ENCODE peak calls at places on chromosome 20, in ten cellular contexts. One of them, this sample, is unnamed.
A peak's percentile ranks its signal among the peaks of the same experiment; 100 is the strongest.

GRCh38 chr20:991850-992249 is 10.3 kb downstream of the RSPO4 start:
- DNase-seq in CD8-positive, alpha-beta T cell: no peak
- DNase-seq in cardiac fibroblast: no peak
- DNase-seq in GM20000: no peak
- DNase-seq in epithelial cell of esophagus: no peak
- DNase-seq in nephron progenitor cell: no peak
- DNase-seq in GM12864: no peak
- DNase-seq in GM12865: peak; percentile 23
- DNase-seq in tibial nerve: no peak
- DNase-seq in RWPE1: no peak
- DNase-seq in this sample: no peak

GRCh38 chr20:58621906-58622548 is 29.1 kb upstream of the STX16 start:
- DNase-seq in CD8-positive, alpha-beta T cell: no peak
- DNase-seq in cardiac fibroblast: no peak
- DNase-seq in GM20000: no peak
- DNase-seq in epithelial cell of esophagus: no peak
- DNase-seq in nephron progenitor cell: no peak
- DNase-seq in GM12864: no peak
- DNase-seq in GM12865: no peak
- DNase-seq in tibial nerve: no peak
- DNase-seq in RWPE1: no peak
- DNase-seq in this sample: no peak

GRCh38 chr20:59812286-59813125 is 120.9 kb downstream of the SYCP2 start:
- DNase-seq in CD8-positive, alpha-beta T cell: no peak
- DNase-seq in cardiac fibroblast: no peak
- DNase-seq in GM20000: no peak
- DNase-seq in epithelial cell of esophagus: no peak
- DNase-seq in nephron progenitor cell: no peak
- DNase-seq in GM12864: no peak
- DNase-seq in GM12865: no peak
- DNase-seq in tibial nerve: no peak
- DNase-seq in RWPE1: no peak
- DNase-seq in this sample: no peak

GRCh38 chr20:5211803-5212714 is 85.3 kb downstream of the CDS2 start:
- DNase-seq in CD8-positive, alpha-beta T cell: no peak
- DNase-seq in cardiac fibroblast: no peak
- DNase-seq in GM20000: no peak
- DNase-seq in epithelial cell of esophagus: no peak
- DNase-seq in nephron progenitor cell: no peak
- DNase-seq in GM12864: no peak
- DNase-seq in GM12865: no peak
- DNase-seq in tibial nerve: no peak
- DNase-seq in RWPE1: no peak
- DNase-seq in this sample: no peak

GRCh38 chr20:4569092-4569491 is 152.6 kb upstream of the PRND start:
- DNase-seq in CD8-positive, alpha-beta T cell: no peak
- DNase-seq in cardiac fibroblast: no peak
- DNase-seq in GM20000: no peak
- DNase-seq in epithelial cell of esophagus: no peak
- DNase-seq in nephron progenitor cell: peak; percentile 9
- DNase-seq in GM12864: no peak
- DNase-seq in GM12865: no peak
- DNase-seq in tibial nerve: no peak
- DNase-seq in RWPE1: no peak
- DNase-seq in this sample: no peak

GRCh38 chr20:62824476-62825287 is 7.8 kb downstream of the COL9A3 start:
- DNase-seq in CD8-positive, alpha-beta T cell: peak; percentile 36
- DNase-seq in cardiac fibroblast: peak; percentile 70
- DNase-seq in GM20000: no peak
- DNase-seq in epithelial cell of esophagus: peak; percentile 45
- DNase-seq in nephron progenitor cell: peak; percentile 72
- DNase-seq in GM12864: no peak
- DNase-seq in GM12865: peak; percentile 59
- DNase-seq in tibial nerve: no peak
- DNase-seq in RWPE1: no peak
- DNase-seq in this sample: no peak

GRCh38 chr20:29689411-29690225 is 1567.8 kb upstream of the DEFB115 start:
- DNase-seq in CD8-positive, alpha-beta T cell: peak; percentile 39
- DNase-seq in cardiac fibroblast: no peak
- DNase-seq in GM20000: no peak
- DNase-seq in epithelial cell of esophagus: no peak
- DNase-seq in nephron progenitor cell: no peak
- DNase-seq in GM12864: no peak
- DNase-seq in GM12865: no peak
- DNase-seq in tibial nerve: no peak
- DNase-seq in RWPE1: no peak
- DNase-seq in this sample: no peak

GRCh38 chr20:50592282-50593004 is 82.3 kb downstream of the PTPN1 start:
- DNase-seq in CD8-positive, alpha-beta T cell: no peak
- DNase-seq in cardiac fibroblast: no peak
- DNase-seq in GM20000: no peak
- DNase-seq in epithelial cell of esophagus: no peak
- DNase-seq in nephron progenitor cell: no peak
- DNase-seq in GM12864: no peak
- DNase-seq in GM12865: no peak
- DNase-seq in tibial nerve: no peak
- DNase-seq in RWPE1: no peak
- DNase-seq in this sample: no peak

GRCh38 chr20:61370841-61371303 is 118.8 kb downstream of the CDH4 start:
- DNase-seq in CD8-positive, alpha-beta T cell: no peak
- DNase-seq in cardiac fibroblast: no peak
- DNase-seq in GM20000: no peak
- DNase-seq in epithelial cell of esophagus: no peak
- DNase-seq in nephron progenitor cell: no peak
- DNase-seq in GM12864: no peak
- DNase-seq in GM12865: no peak
- DNase-seq in tibial nerve: no peak
- DNase-seq in RWPE1: no peak
- DNase-seq in this sample: no peak

GRCh38 chr20:48606117-48606840 is 221.5 kb downstream of the PREX1 start:
- DNase-seq in CD8-positive, alpha-beta T cell: no peak
- DNase-seq in cardiac fibroblast: no peak
- DNase-seq in GM20000: no peak
- DNase-seq in epithelial cell of esophagus: no peak
- DNase-seq in nephron progenitor cell: no peak
- DNase-seq in GM12864: no peak
- DNase-seq in GM12865: no peak
- DNase-seq in tibial nerve: no peak
- DNase-seq in RWPE1: no peak
- DNase-seq in this sample: no peak

GRCh38 chr20:48604936-48605335 is 222.9 kb downstream of the PREX1 start:
- DNase-seq in CD8-positive, alpha-beta T cell: no peak
- DNase-seq in cardiac fibroblast: no peak
- DNase-seq in GM20000: no peak
- DNase-seq in epithelial cell of esophagus: no peak
- DNase-seq in nephron progenitor cell: no peak
- DNase-seq in GM12864: no peak
- DNase-seq in GM12865: no peak
- DNase-seq in tibial nerve: no peak
- DNase-seq in RWPE1: no peak
- DNase-seq in this sample: no peak

GRCh38 chr20:48605364-48606116 is 222.3 kb downstream of the PREX1 start:
- DNase-seq in CD8-positive, alpha-beta T cell: no peak
- DNase-seq in cardiac fibroblast: no peak
- DNase-seq in GM20000: no peak
- DNase-seq in epithelial cell of esophagus: no peak
- DNase-seq in nephron progenitor cell: no peak
- DNase-seq in GM12864: no peak
- DNase-seq in GM12865: no peak
- DNase-seq in tibial nerve: no peak
- DNase-seq in RWPE1: no peak
- DNase-seq in this sample: no peak

GRCh38 chr20:48607544-48607865 is 220.3 kb downstream of the PREX1 start:
- DNase-seq in CD8-positive, alpha-beta T cell: no peak
- DNase-seq in cardiac fibroblast: no peak
- DNase-seq in GM20000: no peak
- DNase-seq in epithelial cell of esophagus: no peak
- DNase-seq in nephron progenitor cell: no peak
- DNase-seq in GM12864: no peak
- DNase-seq in GM12865: no peak
- DNase-seq in tibial nerve: no peak
- DNase-seq in RWPE1: no peak
- DNase-seq in this sample: no peak

GRCh38 chr20:48606841-48607543 is 220.8 kb downstream of the PREX1 start:
- DNase-seq in CD8-positive, alpha-beta T cell: no peak
- DNase-seq in cardiac fibroblast: no peak
- DNase-seq in GM20000: no peak
- DNase-seq in epithelial cell of esophagus: no peak
- DNase-seq in nephron progenitor cell: no peak
- DNase-seq in GM12864: no peak
- DNase-seq in GM12865: no peak
- DNase-seq in tibial nerve: peak; percentile 3
- DNase-seq in RWPE1: no peak
- DNase-seq in this sample: no peak
- TF ChIP-seq CTCF in CD8-positive, alpha-beta T cell: no peak
- TF ChIP-seq CTCF in cardiac fibroblast: no peak
- TF ChIP-seq CTCF in GM20000: no peak
- TF ChIP-seq CTCF in epithelial cell of esophagus: no peak
- TF ChIP-seq CTCF in nephron progenitor cell: no peak
- TF ChIP-seq CTCF in GM12864: no peak
- TF ChIP-seq CTCF in GM12865: no peak
- TF ChIP-seq CTCF in tibial nerve: no peak
- TF ChIP-seq CTCF in RWPE1: no peak
- TF ChIP-seq CTCF in this sample: no peak

GRCh38 chr20:41245086-41245707 is 72.3 kb downstream of the ZHX3 start:
- DNase-seq in CD8-positive, alpha-beta T cell: no peak
- DNase-seq in cardiac fibroblast: peak; percentile 65
- DNase-seq in GM20000: no peak
- DNase-seq in epithelial cell of esophagus: peak; percentile 33
- DNase-seq in nephron progenitor cell: no peak
- DNase-seq in GM12864: no peak
- DNase-seq in GM12865: peak; percentile 4
- DNase-seq in tibial nerve: no peak
- DNase-seq in RWPE1: no peak
- DNase-seq in this sample: peak; percentile 31
- TF ChIP-seq CTCF in CD8-positive, alpha-beta T cell: no peak
- TF ChIP-seq CTCF in cardiac fibroblast: peak; percentile 15
- TF ChIP-seq CTCF in GM20000: no peak
- TF ChIP-seq CTCF in epithelial cell of esophagus: peak; percentile 27
- TF ChIP-seq CTCF in nephron progenitor cell: no peak
- TF ChIP-seq CTCF in GM12864: no peak
- TF ChIP-seq CTCF in GM12865: no peak
- TF ChIP-seq CTCF in tibial nerve: peak; percentile 23
- TF ChIP-seq CTCF in RWPE1: no peak
- TF ChIP-seq CTCF in this sample: no peak

DNA sequence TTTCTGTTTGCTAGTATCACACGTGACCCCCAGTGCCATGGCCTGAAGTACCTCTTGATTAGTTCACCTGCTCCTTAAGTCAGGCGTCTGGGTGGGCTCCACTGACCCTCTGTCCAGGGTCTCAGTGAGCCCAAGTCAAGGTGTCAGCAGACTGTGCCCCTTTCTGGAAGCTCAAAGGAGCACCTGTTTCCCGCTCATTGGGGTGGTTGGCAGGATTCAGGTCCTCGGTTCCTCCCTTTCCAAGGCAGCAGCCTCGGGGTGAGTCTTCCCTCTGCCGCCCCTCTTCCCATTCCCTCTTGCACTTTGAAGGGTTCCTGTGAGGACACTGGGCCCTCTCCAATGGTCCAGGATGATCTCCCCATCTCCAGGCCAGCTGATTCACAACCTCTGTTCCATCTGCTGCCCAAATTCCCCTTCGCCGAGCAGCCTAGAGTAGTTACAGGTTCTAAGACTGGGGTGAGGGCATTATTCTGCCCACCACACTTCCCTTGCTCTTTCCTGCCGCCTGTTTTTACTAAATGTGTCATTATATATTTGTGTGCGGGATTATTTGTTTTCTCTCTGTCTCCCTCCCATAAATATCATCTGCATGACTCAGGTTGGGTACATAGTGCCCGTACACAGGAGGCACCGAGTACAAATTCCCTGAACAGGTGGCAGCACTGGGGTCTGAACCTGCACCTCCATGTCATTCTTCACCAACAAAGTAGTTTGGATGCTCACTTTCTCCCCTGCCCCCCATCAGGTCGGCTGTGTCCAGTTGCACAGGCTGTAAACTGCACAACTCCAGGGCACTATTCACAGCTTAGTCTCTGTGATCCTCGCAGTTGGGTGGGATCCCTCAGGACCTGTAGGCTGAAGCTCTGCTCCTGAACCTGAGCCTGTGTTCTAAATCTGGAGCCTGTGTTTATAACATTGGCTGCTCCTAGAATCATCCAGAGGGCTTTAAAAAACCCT is 58.5 kb downstream of the RBM38 start:
- DNase-seq in CD8-positive, alpha-beta T cell: no peak
- DNase-seq in cardiac fibroblast: no peak
- DNase-seq in GM20000: no peak
- DNase-seq in epithelial cell of esophagus: no peak
- DNase-seq in nephron progenitor cell: no peak
- DNase-seq in GM12864: no peak
- DNase-seq in GM12865: no peak
- DNase-seq in tibial nerve: no peak
- DNase-seq in RWPE1: no peak
- DNase-seq in this sample: no peak
- TF ChIP-seq CTCF in CD8-positive, alpha-beta T cell: no peak
- TF ChIP-seq CTCF in cardiac fibroblast: no peak
- TF ChIP-seq CTCF in GM20000: no peak
- TF ChIP-seq CTCF in epithelial cell of esophagus: no peak
- TF ChIP-seq CTCF in nephron progenitor cell: no peak
- TF ChIP-seq CTCF in GM12864: no peak
- TF ChIP-seq CTCF in GM12865: no peak
- TF ChIP-seq CTCF in tibial nerve: no peak
- TF ChIP-seq CTCF in RWPE1: no peak
- TF ChIP-seq CTCF in this sample: no peak

GRCh38 chr20:53655909-53656652 is 62.4 kb upstream of the ZNF217 start:
- DNase-seq in CD8-positive, alpha-beta T cell: no peak
- DNase-seq in cardiac fibroblast: peak; percentile 35
- DNase-seq in GM20000: no peak
- DNase-seq in epithelial cell of esophagus: peak; percentile 38
- DNase-seq in nephron progenitor cell: no peak
- DNase-seq in GM12864: no peak
- DNase-seq in GM12865: peak; percentile 74
- DNase-seq in tibial nerve: no peak
- DNase-seq in RWPE1: no peak
- DNase-seq in this sample: no peak

GRCh38 chr20:53656653-53657288 is 63.1 kb upstream of the ZNF217 start:
- DNase-seq in CD8-positive, alpha-beta T cell: no peak
- DNase-seq in cardiac fibroblast: peak; percentile 71
- DNase-seq in GM20000: no peak
- DNase-seq in epithelial cell of esophagus: peak; percentile 46
- DNase-seq in nephron progenitor cell: no peak
- DNase-seq in GM12864: no peak
- DNase-seq in GM12865: peak; percentile 36
- DNase-seq in tibial nerve: no peak
- DNase-seq in RWPE1: no peak
- DNase-seq in this sample: peak; percentile 67

GRCh38 chr20:53654932-53655674 is 61.5 kb upstream of the ZNF217 start:
- DNase-seq in CD8-positive, alpha-beta T cell: no peak
- DNase-seq in cardiac fibroblast: peak; percentile 20
- DNase-seq in GM20000: no peak
- DNase-seq in epithelial cell of esophagus: no peak
- DNase-seq in nephron progenitor cell: no peak
- DNase-seq in GM12864: no peak
- DNase-seq in GM12865: peak; percentile 62
- DNase-seq in tibial nerve: no peak
- DNase-seq in RWPE1: no peak
- DNase-seq in this sample: no peak

GRCh38 chr20:53652859-53653520 is 59.4 kb upstream of the ZNF217 start:
- DNase-seq in CD8-positive, alpha-beta T cell: no peak
- DNase-seq in cardiac fibroblast: peak; percentile 38
- DNase-seq in GM20000: no peak
- DNase-seq in epithelial cell of esophagus: no peak
- DNase-seq in nephron progenitor cell: no peak
- DNase-seq in GM12864: no peak
- DNase-seq in GM12865: peak; percentile 67
- DNase-seq in tibial nerve: no peak
- DNase-seq in RWPE1: no peak
- DNase-seq in this sample: no peak

GRCh38 chr20:53652090-53652858 is 58.6 kb upstream of the ZNF217 start:
- DNase-seq in CD8-positive, alpha-beta T cell: no peak
- DNase-seq in cardiac fibroblast: peak; percentile 32
- DNase-seq in GM20000: peak; percentile 62
- DNase-seq in epithelial cell of esophagus: no peak
- DNase-seq in nephron progenitor cell: no peak
- DNase-seq in GM12864: peak; percentile 84
- DNase-seq in GM12865: peak; percentile 91
- DNase-seq in tibial nerve: no peak
- DNase-seq in RWPE1: no peak
- DNase-seq in this sample: no peak
- TF ChIP-seq CTCF in CD8-positive, alpha-beta T cell: no peak
- TF ChIP-seq CTCF in cardiac fibroblast: no peak
- TF ChIP-seq CTCF in GM20000: no peak
- TF ChIP-seq CTCF in epithelial cell of esophagus: no peak
- TF ChIP-seq CTCF in nephron progenitor cell: no peak
- TF ChIP-seq CTCF in GM12864: no peak
- TF ChIP-seq CTCF in GM12865: no peak
- TF ChIP-seq CTCF in tibial nerve: no peak
- TF ChIP-seq CTCF in RWPE1: no peak
- TF ChIP-seq CTCF in this sample: no peak